ENCODE peak calls at places on chromosomes 11 and 22, in ten cellular contexts. One of them, this sample, is unnamed.

GRCh38 chr11:60634151-60634550 is 65.3 kb upstream of the MS4A8 start:
- DNase-seq in HuH-7: no peak
- DNase-seq in AG04450: no peak
- DNase-seq in fibroblast of lung: no peak
- DNase-seq in BJ: no peak
- DNase-seq in progenitor cell of endocrine pancreas: no peak
- DNase-seq in activated T-cell treated with anti-CD3 and anti-CD28 coated beads for 24 hours: no peak
- DNase-seq in gastrocnemius medialis: no peak
- DNase-seq in activated naive CD4-positive, alpha-beta T cell: no peak
- DNase-seq in activated CD4-positive, alpha-beta T cell treated with anti-CD3 and anti-CD28 coated beads for 4 hours: no peak
- DNase-seq in this sample: no peak

GRCh38 chr22:36223504-36223903 is 15.8 kb downstream of the APOL2 start:
- DNase-seq in HuH-7: no peak
- DNase-seq in AG04450: no peak
- DNase-seq in fibroblast of lung: no peak
- DNase-seq in BJ: no peak
- DNase-seq in progenitor cell of endocrine pancreas: no peak
- DNase-seq in activated T-cell treated with anti-CD3 and anti-CD28 coated beads for 24 hours: no peak
- DNase-seq in gastrocnemius medialis: peak; percentile 21
- DNase-seq in activated naive CD4-positive, alpha-beta T cell: no peak
- DNase-seq in activated CD4-positive, alpha-beta T cell treated with anti-CD3 and anti-CD28 coated beads for 4 hours: no peak
- DNase-seq in this sample: no peak

GRCh38 chr22:30754971-30755759 is 60.5 kb downstream of the OSBP2 start:
- DNase-seq in HuH-7: peak; percentile 76
- DNase-seq in AG04450: peak; percentile 61
- DNase-seq in fibroblast of lung: peak; percentile 89
- DNase-seq in BJ: peak; percentile 7
- DNase-seq in progenitor cell of endocrine pancreas: peak; percentile 29
- DNase-seq in activated T-cell treated with anti-CD3 and anti-CD28 coated beads for 24 hours: peak; percentile 49
- DNase-seq in gastrocnemius medialis: peak; percentile 18
- DNase-seq in activated naive CD4-positive, alpha-beta T cell: peak; percentile 9
- DNase-seq in activated CD4-positive, alpha-beta T cell treated with anti-CD3 and anti-CD28 coated beads for 4 hours: peak; percentile 44
- DNase-seq in this sample: peak; percentile 54

GRCh38 chr11:84607975-84608787 is 1019.0 kb downstream of the DLG2 start:
- DNase-seq in HuH-7: no peak
- DNase-seq in AG04450: no peak
- DNase-seq in fibroblast of lung: no peak
- DNase-seq in BJ: no peak
- DNase-seq in progenitor cell of endocrine pancreas: no peak
- DNase-seq in activated T-cell treated with anti-CD3 and anti-CD28 coated beads for 24 hours: no peak
- DNase-seq in gastrocnemius medialis: peak; percentile 41
- DNase-seq in activated naive CD4-positive, alpha-beta T cell: no peak
- DNase-seq in activated CD4-positive, alpha-beta T cell treated with anti-CD3 and anti-CD28 coated beads for 4 hours: no peak
- DNase-seq in this sample: no peak

GRCh38 chr22:21928048-21928447 is 24.6 kb downstream of the PPM1F start:
- DNase-seq in HuH-7: no peak
- DNase-seq in AG04450: no peak
- DNase-seq in fibroblast of lung: no peak
- DNase-seq in BJ: no peak
- DNase-seq in progenitor cell of endocrine pancreas: no peak
- DNase-seq in activated T-cell treated with anti-CD3 and anti-CD28 coated beads for 24 hours: no peak
- DNase-seq in gastrocnemius medialis: no peak
- DNase-seq in activated naive CD4-positive, alpha-beta T cell: no peak
- DNase-seq in activated CD4-positive, alpha-beta T cell treated with anti-CD3 and anti-CD28 coated beads for 4 hours: no peak
- DNase-seq in this sample: no peak

GRCh38 chr11:125938418-125938817 is 7.4 kb upstream of the VSIG10L2 start:
- DNase-seq in HuH-7: no peak
- DNase-seq in AG04450: no peak
- DNase-seq in fibroblast of lung: no peak
- DNase-seq in BJ: no peak
- DNase-seq in progenitor cell of endocrine pancreas: no peak
- DNase-seq in activated T-cell treated with anti-CD3 and anti-CD28 coated beads for 24 hours: no peak
- DNase-seq in gastrocnemius medialis: no peak
- DNase-seq in activated naive CD4-positive, alpha-beta T cell: no peak
- DNase-seq in activated CD4-positive, alpha-beta T cell treated with anti-CD3 and anti-CD28 coated beads for 4 hours: no peak
- DNase-seq in this sample: no peak

GRCh38 chr11:57513446-57513795 is 2.1 kb downstream of the SLC43A1 start:
- DNase-seq in HuH-7: no peak
- DNase-seq in AG04450: no peak
- DNase-seq in fibroblast of lung: no peak
- DNase-seq in BJ: no peak
- DNase-seq in progenitor cell of endocrine pancreas: no peak
- DNase-seq in activated T-cell treated with anti-CD3 and anti-CD28 coated beads for 24 hours: no peak
- DNase-seq in gastrocnemius medialis: no peak
- DNase-seq in activated naive CD4-positive, alpha-beta T cell: no peak
- DNase-seq in activated CD4-positive, alpha-beta T cell treated with anti-CD3 and anti-CD28 coated beads for 4 hours: no peak
- DNase-seq in this sample: no peak

GRCh38 chr11:64624869-64625481 is 34.0 kb downstream of the SLC22A12 start:
- DNase-seq in HuH-7: no peak
- DNase-seq in AG04450: no peak
- DNase-seq in fibroblast of lung: no peak
- DNase-seq in BJ: no peak
- DNase-seq in progenitor cell of endocrine pancreas: no peak
- DNase-seq in activated T-cell treated with anti-CD3 and anti-CD28 coated beads for 24 hours: no peak
- DNase-seq in gastrocnemius medialis: no peak
- DNase-seq in activated naive CD4-positive, alpha-beta T cell: no peak
- DNase-seq in activated CD4-positive, alpha-beta T cell treated with anti-CD3 and anti-CD28 coated beads for 4 hours: no peak
- DNase-seq in this sample: no peak

GRCh38 chr11:109606256-109606655 is 184.3 kb downstream of the C11orf87 start:
- DNase-seq in HuH-7: no peak
- DNase-seq in AG04450: no peak
- DNase-seq in fibroblast of lung: no peak
- DNase-seq in BJ: no peak
- DNase-seq in progenitor cell of endocrine pancreas: no peak
- DNase-seq in activated T-cell treated with anti-CD3 and anti-CD28 coated beads for 24 hours: no peak
- DNase-seq in gastrocnemius medialis: no peak
- DNase-seq in activated naive CD4-positive, alpha-beta T cell: no peak
- DNase-seq in activated CD4-positive, alpha-beta T cell treated with anti-CD3 and anti-CD28 coated beads for 4 hours: no peak
- DNase-seq in this sample: no peak

GRCh38 chr22:18056161-18056666 is 21.6 kb upstream of the PEX26 start:
- DNase-seq in HuH-7: peak; percentile 55
- DNase-seq in AG04450: no peak
- DNase-seq in fibroblast of lung: peak; percentile 82
- DNase-seq in BJ: peak; percentile 82
- DNase-seq in progenitor cell of endocrine pancreas: no peak
- DNase-seq in activated T-cell treated with anti-CD3 and anti-CD28 coated beads for 24 hours: no peak
- DNase-seq in gastrocnemius medialis: no peak
- DNase-seq in activated naive CD4-positive, alpha-beta T cell: no peak
- DNase-seq in activated CD4-positive, alpha-beta T cell treated with anti-CD3 and anti-CD28 coated beads for 4 hours: no peak
- DNase-seq in this sample: peak; percentile 77

GRCh38 chr11:64040684-64041267 is 5.0 kb downstream of the FLRT1 start:
- DNase-seq in HuH-7: peak; percentile 83
- DNase-seq in AG04450: no peak
- DNase-seq in fibroblast of lung: no peak
- DNase-seq in BJ: no peak
- DNase-seq in progenitor cell of endocrine pancreas: no peak
- DNase-seq in activated T-cell treated with anti-CD3 and anti-CD28 coated beads for 24 hours: no peak
- DNase-seq in gastrocnemius medialis: no peak
- DNase-seq in activated naive CD4-positive, alpha-beta T cell: no peak
- DNase-seq in activated CD4-positive, alpha-beta T cell treated with anti-CD3 and anti-CD28 coated beads for 4 hours: no peak
- DNase-seq in this sample: peak; percentile 27

GRCh38 chr11:133966924-133967598 is 10.3 kb upstream of the IGSF9B start:
- DNase-seq in HuH-7: no peak
- DNase-seq in AG04450: no peak
- DNase-seq in fibroblast of lung: no peak
- DNase-seq in BJ: no peak
- DNase-seq in progenitor cell of endocrine pancreas: no peak
- DNase-seq in activated T-cell treated with anti-CD3 and anti-CD28 coated beads for 24 hours: peak; percentile 65
- DNase-seq in gastrocnemius medialis: no peak
- DNase-seq in activated naive CD4-positive, alpha-beta T cell: peak; percentile 66
- DNase-seq in activated CD4-positive, alpha-beta T cell treated with anti-CD3 and anti-CD28 coated beads for 4 hours: peak; percentile 65
- DNase-seq in this sample: no peak

GRCh38 chr22:23458663-23459541 is 121.2 kb downstream of the IGLL1 start:
- DNase-seq in HuH-7: no peak
- DNase-seq in AG04450: no peak
- DNase-seq in fibroblast of lung: no peak
- DNase-seq in BJ: no peak
- DNase-seq in progenitor cell of endocrine pancreas: no peak
- DNase-seq in activated T-cell treated with anti-CD3 and anti-CD28 coated beads for 24 hours: no peak
- DNase-seq in gastrocnemius medialis: no peak
- DNase-seq in activated naive CD4-positive, alpha-beta T cell: no peak
- DNase-seq in activated CD4-positive, alpha-beta T cell treated with anti-CD3 and anti-CD28 coated beads for 4 hours: no peak
- DNase-seq in this sample: no peak

GRCh38 chr11:22666700-22667439 is 459 bp downstream of the GAS2 start:
- DNase-seq in HuH-7: peak; percentile 32
- DNase-seq in AG04450: no peak
- DNase-seq in fibroblast of lung: peak; percentile 17
- DNase-seq in BJ: no peak
- DNase-seq in progenitor cell of endocrine pancreas: peak; percentile 62
- DNase-seq in activated T-cell treated with anti-CD3 and anti-CD28 coated beads for 24 hours: no peak
- DNase-seq in gastrocnemius medialis: peak; percentile 7
- DNase-seq in activated naive CD4-positive, alpha-beta T cell: peak; percentile 17
- DNase-seq in activated CD4-positive, alpha-beta T cell treated with anti-CD3 and anti-CD28 coated beads for 4 hours: no peak
- DNase-seq in this sample: peak; percentile 53

GRCh38 chr11:130141561-130142341 is 17.8 kb upstream of the ST14 start:
- DNase-seq in HuH-7: no peak
- DNase-seq in AG04450: no peak
- DNase-seq in fibroblast of lung: no peak
- DNase-seq in BJ: no peak
- DNase-seq in progenitor cell of endocrine pancreas: no peak
- DNase-seq in activated T-cell treated with anti-CD3 and anti-CD28 coated beads for 24 hours: no peak
- DNase-seq in gastrocnemius medialis: no peak
- DNase-seq in activated naive CD4-positive, alpha-beta T cell: no peak
- DNase-seq in activated CD4-positive, alpha-beta T cell treated with anti-CD3 and anti-CD28 coated beads for 4 hours: no peak
- DNase-seq in this sample: no peak

GRCh38 chr11:117482881-117483280 is 155.2 kb downstream of the CEP164 start:
- DNase-seq in HuH-7: no peak
- DNase-seq in AG04450: no peak
- DNase-seq in fibroblast of lung: no peak
- DNase-seq in BJ: no peak
- DNase-seq in progenitor cell of endocrine pancreas: no peak
- DNase-seq in activated T-cell treated with anti-CD3 and anti-CD28 coated beads for 24 hours: no peak
- DNase-seq in gastrocnemius medialis: no peak
- DNase-seq in activated naive CD4-positive, alpha-beta T cell: no peak
- DNase-seq in activated CD4-positive, alpha-beta T cell treated with anti-CD3 and anti-CD28 coated beads for 4 hours: no peak
- DNase-seq in this sample: no peak

GRCh38 chr11:113991718-113992458 is 17.0 kb downstream of the HTR3A start:
- DNase-seq in HuH-7: no peak
- DNase-seq in AG04450: no peak
- DNase-seq in fibroblast of lung: peak; percentile 20
- DNase-seq in BJ: no peak
- DNase-seq in progenitor cell of endocrine pancreas: no peak
- DNase-seq in activated T-cell treated with anti-CD3 and anti-CD28 coated beads for 24 hours: no peak
- DNase-seq in gastrocnemius medialis: no peak
- DNase-seq in activated naive CD4-positive, alpha-beta T cell: no peak
- DNase-seq in activated CD4-positive, alpha-beta T cell treated with anti-CD3 and anti-CD28 coated beads for 4 hours: no peak
- DNase-seq in this sample: no peak

GRCh38 chr11:6418958-6419611 is at the start of gene APBB1:
- DNase-seq in HuH-7: peak; percentile 88
- DNase-seq in AG04450: no peak
- DNase-seq in fibroblast of lung: peak; percentile 54
- DNase-seq in BJ: no peak
- DNase-seq in progenitor cell of endocrine pancreas: peak; percentile 55
- DNase-seq in activated T-cell treated with anti-CD3 and anti-CD28 coated beads for 24 hours: peak; percentile 65
- DNase-seq in gastrocnemius medialis: peak; percentile 22
- DNase-seq in activated naive CD4-positive, alpha-beta T cell: peak; percentile 77
- DNase-seq in activated CD4-positive, alpha-beta T cell treated with anti-CD3 and anti-CD28 coated beads for 4 hours: peak; percentile 71
- DNase-seq in this sample: no peak

GRCh38 chr22:47142427-47143046 is 380.1 kb downstream of the TBC1D22A start:
- DNase-seq in HuH-7: no peak
- DNase-seq in AG04450: no peak
- DNase-seq in fibroblast of lung: no peak
- DNase-seq in BJ: no peak
- DNase-seq in progenitor cell of endocrine pancreas: no peak
- DNase-seq in activated T-cell treated with anti-CD3 and anti-CD28 coated beads for 24 hours: no peak
- DNase-seq in gastrocnemius medialis: no peak
- DNase-seq in activated naive CD4-positive, alpha-beta T cell: no peak
- DNase-seq in activated CD4-positive, alpha-beta T cell treated with anti-CD3 and anti-CD28 coated beads for 4 hours: no peak
- DNase-seq in this sample: no peak

GRCh38 chr22:39090426-39091064 is 6.5 kb upstream of the APOBEC3H start:
- DNase-seq in HuH-7: no peak
- DNase-seq in AG04450: no peak
- DNase-seq in fibroblast of lung: no peak
- DNase-seq in BJ: no peak
- DNase-seq in progenitor cell of endocrine pancreas: no peak
- DNase-seq in activated T-cell treated with anti-CD3 and anti-CD28 coated beads for 24 hours: peak; percentile 62
- DNase-seq in gastrocnemius medialis: no peak
- DNase-seq in activated naive CD4-positive, alpha-beta T cell: peak; percentile 76
- DNase-seq in activated CD4-positive, alpha-beta T cell treated with anti-CD3 and anti-CD28 coated beads for 4 hours: peak; percentile 75
- DNase-seq in this sample: no peak

GRCh38 chr22:43707650-43708049 is 104.5 kb downstream of the EFCAB6 start:
- DNase-seq in HuH-7: no peak
- DNase-seq in AG04450: no peak
- DNase-seq in fibroblast of lung: no peak
- DNase-seq in BJ: no peak
- DNase-seq in progenitor cell of endocrine pancreas: no peak
- DNase-seq in activated T-cell treated with anti-CD3 and anti-CD28 coated beads for 24 hours: no peak
- DNase-seq in gastrocnemius medialis: no peak
- DNase-seq in activated naive CD4-positive, alpha-beta T cell: no peak
- DNase-seq in activated CD4-positive, alpha-beta T cell treated with anti-CD3 and anti-CD28 coated beads for 4 hours: no peak
- DNase-seq in this sample: no peak

GRCh38 chr22:46573781-46574437 is 36.5 kb upstream of the CELSR1 start:
- DNase-seq in HuH-7: no peak
- DNase-seq in AG04450: no peak
- DNase-seq in fibroblast of lung: no peak
- DNase-seq in BJ: no peak
- DNase-seq in progenitor cell of endocrine pancreas: no peak
- DNase-seq in activated T-cell treated with anti-CD3 and anti-CD28 coated beads for 24 hours: no peak
- DNase-seq in gastrocnemius medialis: no peak
- DNase-seq in activated naive CD4-positive, alpha-beta T cell: no peak
- DNase-seq in activated CD4-positive, alpha-beta T cell treated with anti-CD3 and anti-CD28 coated beads for 4 hours: no peak
- DNase-seq in this sample: no peak